ENCODE peak calls at places on chromosomes 6 and 20, in seven cellular contexts. L, D, E, R, K, X and P are unnamed samples.

GRCh38 chr6:87139236-87139635 is 16.1 kb upstream of the ZNF292 start:
- DNase-seq in X (no peak), R (peak; percentile 83), E (no peak), L (peak; percentile 45), K (no peak), D (peak; percentile 17), P (no peak)

GRCh38 chr6:93358435-93358834 is 60.9 kb downstream of the EPHA7 start:
- DNase-seq in D (no peak), X (no peak), K (no peak), R (no peak), E (no peak), L (no peak), P (no peak)

GRCh38 chr20:25252686-25253421 is 5.0 kb downstream of the PYGB start:
- DNase-seq in E (no peak), L (no peak), X (no peak), K (no peak), D (peak; percentile 57), R (no peak), P (no peak)

GRCh38 chr6:159110013-159110412 is 59.2 kb upstream of the FNDC1 start:
- DNase-seq in E (no peak), L (peak; percentile 69), D (no peak), X (no peak), R (peak; percentile 83), K (no peak), P (peak; percentile 42)

GRCh38 chr6:149831380-149831820 is 32.8 kb downstream of the LRP11 start:
- DNase-seq in X (no peak), D (no peak), K (no peak), R (no peak), E (no peak), L (no peak), P (no peak)

GRCh38 chr6:25006565-25007001 is 70.8 kb upstream of the RIPOR2 start:
- DNase-seq in K (peak; percentile 79), L (peak; percentile 16), D (peak; percentile 57), E (peak; percentile 73), X (no peak), R (no peak), P (peak; percentile 94)

GRCh38 chr6:24484657-24485318 is 4.6 kb downstream of the GPLD1 start:
- DNase-seq in R (no peak), L (no peak), X (no peak), E (no peak), K (no peak), D (no peak), P (no peak)

GRCh38 chr6:106162926-106163325 is 76.8 kb downstream of the PRDM1 start:
- DNase-seq in L (no peak), R (no peak), E (no peak), X (no peak), D (no peak), K (no peak), P (no peak)

GRCh38 chr6:26216015-26216885 is 129.0 kb downstream of the HFE start:
- DNase-seq in X (peak; percentile 95), K (no peak), E (peak; percentile 93), R (peak; percentile 98), D (peak; percentile 85), L (peak; percentile 98), P (no peak)

GRCh38 chr6:33757113-33757512 is 10.4 kb upstream of the IP6K3 start:
- DNase-seq in R (no peak), D (no peak), L (no peak), X (no peak), K (no peak), E (no peak), P (no peak)

GRCh38 chr6:168098431-168098861 is 19.4 kb upstream of the FRMD1 start:
- DNase-seq in E (no peak), D (no peak), L (no peak), R (no peak), K (no peak), X (no peak), P (peak; percentile 63)

GRCh38 chr6:158057213-158057987 is 75.7 kb downstream of the SYNJ2 start:
- DNase-seq in L (no peak), K (peak; percentile 90), E (peak; percentile 59), X (no peak), R (no peak), D (no peak), P (no peak)

GRCh38 chr6:107235521-107235920 is 120.2 kb upstream of the BEND3 start:
- DNase-seq in R (no peak), E (no peak), K (no peak), L (no peak), D (no peak), X (no peak), P (no peak)

GRCh38 chr20:31652917-31653385 is 15.2 kb downstream of the COX4I2 start:
- DNase-seq in R (no peak), L (no peak), K (no peak), E (no peak), D (no peak), X (no peak), P (no peak)

GRCh38 chr6:55794136-55794812 is 81.1 kb downstream of the BMP5 start:
- DNase-seq in L (no peak), D (no peak), R (no peak), K (no peak), E (no peak), X (no peak), P (no peak)

GRCh38 chr6:168060521-168060931 is 18.5 kb downstream of the FRMD1 start:
- DNase-seq in D (peak; percentile 80), R (peak; percentile 64), K (no peak), X (no peak), L (peak; percentile 65), E (no peak), P (peak; percentile 67)

GRCh38 chr20:50635676-50636600 is 55.4 kb downstream of the RIPOR3 start:
- DNase-seq in E (peak; percentile 84), D (peak; percentile 73), X (no peak), K (peak; percentile 42), L (peak; percentile 92), R (peak; percentile 93), P (peak; percentile 93)

GRCh38 chr6:145878591-145879295 is 64.1 kb upstream of the FBXO30 start:
- DNase-seq in E (no peak), X (no peak), R (no peak), K (no peak), L (no peak), D (no peak), P (no peak)

GRCh38 chr6:120272038-120272437 is 922.5 kb upstream of the MAN1A1 start:
- DNase-seq in D (no peak), K (no peak), E (no peak), L (no peak), X (no peak), R (no peak), P (no peak)

GRCh38 chr20:23200413-23200812 is 114.3 kb upstream of the CD93 start:
- DNase-seq in K (no peak), E (no peak), X (no peak), R (no peak), L (no peak), D (no peak), P (no peak)

GRCh38 chr6:87588756-87589407 is 905 bp downstream of the RARS2 start:
- DNase-seq in K (no peak), D (no peak), X (no peak), E (no peak), R (no peak), L (peak; percentile 14), P (no peak)

GRCh38 chr6:36907781-36908180 is 22.0 kb downstream of the C6orf89 start:
- DNase-seq in R (no peak), K (no peak), L (peak; percentile 29), X (no peak), D (peak; percentile 44), E (peak; percentile 91), P (peak; percentile 58)

GRCh38 chr6:36908758-36909157 is 23.0 kb downstream of the C6orf89 start:
- DNase-seq in X (no peak), L (peak; percentile 59), K (no peak), D (no peak), R (peak; percentile 13), E (no peak), P (no peak)

GRCh38 chr6:36904851-36905393 is 19.2 kb downstream of the C6orf89 start:
- DNase-seq in K (no peak), E (no peak), L (no peak), X (no peak), R (no peak), D (no peak), P (no peak)

GRCh38 chr6:36904096-36904495 is 18.3 kb downstream of the C6orf89 start:
- DNase-seq in R (no peak), D (no peak), X (no peak), L (no peak), K (no peak), E (no peak), P (no peak)

GRCh38 chr6:36906539-36906938 is 20.8 kb downstream of the C6orf89 start:
- DNase-seq in K (no peak), R (no peak), D (peak; percentile 20), X (no peak), L (no peak), E (no peak), P (peak; percentile 82)
- TF ChIP-seq POLR2AphosphoS5 in K (no peak), R (no peak), D (no peak), X (no peak), L (no peak), E (no peak), P (no peak)

DNA sequence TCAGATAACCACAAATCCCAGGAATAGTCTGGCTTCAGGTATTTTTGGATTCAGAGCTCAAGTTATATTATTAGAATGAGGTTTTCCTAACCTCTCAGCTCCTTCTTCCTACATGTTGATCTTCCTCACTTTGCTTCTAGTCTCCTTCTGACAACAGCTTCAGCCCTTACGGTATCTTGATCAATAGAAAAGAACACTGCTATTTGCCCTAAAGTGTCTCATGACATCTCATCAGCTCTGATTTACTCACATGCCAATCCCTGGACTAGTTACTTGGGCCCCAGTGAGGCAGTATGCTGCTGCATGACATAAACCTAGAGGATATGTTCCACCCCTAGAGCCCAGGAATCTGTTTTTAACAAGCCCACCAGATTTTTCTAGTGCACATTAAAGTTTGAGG is 110.3 kb downstream of the UNC5CL start:
- DNase-seq in E (no peak), L (no peak), K (no peak), X (no peak), D (no peak), R (no peak), P (no peak)
- TF ChIP-seq POLR2AphosphoS5 in E (no peak), L (no peak), K (no peak), X (no peak), D (no peak), R (no peak), P (no peak)

GRCh38 chr6:64591682-64592081 is 956.1 kb downstream of the PHF3 start:
- DNase-seq in L (no peak), K (no peak), D (no peak), R (no peak), X (no peak), E (no peak), P (no peak)

GRCh38 chr6:64590965-64591364 is 955.4 kb downstream of the PHF3 start:
- DNase-seq in K (no peak), E (no peak), L (no peak), R (no peak), D (no peak), X (no peak), P (no peak)

DNA sequence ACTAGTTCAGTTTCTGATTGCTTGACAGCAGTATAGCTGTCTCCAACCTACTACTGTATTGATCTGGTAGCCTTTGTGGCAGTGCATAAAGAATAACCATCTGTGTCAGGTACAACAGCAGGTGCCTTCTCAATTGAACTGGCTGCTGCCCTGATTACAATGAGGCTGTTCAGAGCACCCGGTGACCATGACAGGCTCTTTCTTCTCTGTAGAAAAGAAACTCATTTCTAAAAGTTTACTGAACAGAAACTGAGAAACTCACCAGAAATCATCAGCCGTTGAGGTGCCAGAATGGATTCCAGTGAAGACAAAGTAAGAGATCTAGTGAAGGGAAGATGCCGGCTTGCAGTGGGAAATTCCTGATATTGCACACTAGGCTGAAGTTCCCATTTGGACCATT is 954.4 kb downstream of the PHF3 start:
- DNase-seq in X (no peak), L (no peak), E (no peak), R (no peak), K (no peak), D (no peak), P (no peak)
- TF ChIP-seq POLR2AphosphoS5 in X (no peak), L (no peak), E (no peak), R (no peak), K (no peak), D (no peak), P (no peak)

GRCh38 chr6:2857580-2858337 is 16.1 kb upstream of the SERPINB1 start:
- DNase-seq in X (peak; percentile 90), E (no peak), D (peak; percentile 51), K (no peak), L (peak; percentile 96), R (no peak), P (peak; percentile 88)
- TF ChIP-seq POLR2AphosphoS5 in X (no peak), E (no peak), D (no peak), K (no peak), L (peak; percentile 58), R (no peak), P (no peak)